ENCODE peak calls at places on chromosomes 16 and 17, in four cellular contexts. L is tibial artery, Z is stomach, E is MM.1S. D is an unnamed sample. For H3K9me3, the result is how much of the 10 kb centered on the place peaks cover.

GRCh38 chr16:53945996-53946395 is 242.0 kb downstream of the FTO start:
- DNase-seq in L (no peak), E (no peak), Z (no peak), D (no peak)

GRCh38 chr17:11031787-11032186 is 193.9 kb upstream of the PIRT start:
- DNase-seq in L (no peak), Z (no peak), E (no peak), D (no peak)

GRCh38 chr16:29641561-29641960 is 21.5 kb upstream of the SPN start:
- DNase-seq in L (no peak), Z (no peak), E (no peak), D (no peak)

GRCh38 chr16:30115238-30115637 is 1.9 kb upstream of the GDPD3 start:
- DNase-seq in Z (peak), E (peak), L (no peak), D (no peak)

GRCh38 chr16:85798901-85799496 is 345 bp downstream of the EMC8 start:
- DNase-seq in Z (no peak), E (no peak), L (no peak), D (no peak)

GRCh38 chr17:17664073-17664470 is 17.2 kb upstream of the RAI1 start:
- DNase-seq in L (no peak), E (no peak), Z (no peak), D (no peak)

GRCh38 chr17:27473748-27474609 is 17.7 kb downstream of the KSR1 start:
- DNase-seq in Z (peak), L (no peak), E (peak), D (peak)

GRCh38 chr16:49743206-49743470 is 112.8 kb downstream of the ZNF423 start:
- DNase-seq in Z (no peak), E (no peak), L (no peak), D (no peak)

GRCh38 chr16:78822509-78822908 is 723.1 kb downstream of the WWOX start:
- DNase-seq in L (no peak), Z (no peak), E (no peak), D (no peak)

GRCh38 chr16:88512728-88513674 is 57.2 kb upstream of the ZC3H18 start:
- DNase-seq in E (no peak), Z (peak), L (no peak), D (no peak)

GRCh38 chr16:71360378-71360777 is 1.9 kb downstream of the CALB2 start:
- DNase-seq in E (no peak), L (no peak), Z (no peak), D (no peak)

GRCh38 chr17:10463402-10463801 is 6.0 kb downstream of the MYH4 start:
- DNase-seq in L (no peak), E (no peak), Z (no peak), D (no peak)

GRCh38 chr17:29143894-29144293 is 36.3 kb downstream of the MYO18A start:
- DNase-seq in Z (no peak), L (no peak), E (peak), D (no peak)

GRCh38 chr16:85757341-85757822 is 6.5 kb upstream of the C16orf74 start:
- DNase-seq in L (no peak), E (no peak), Z (no peak), D (no peak)

GRCh38 chr17:61410555-61411089 is 11.0 kb downstream of the TBX2 start:
- DNase-seq in Z (peak), E (peak), L (peak), D (peak)

GRCh38 chr16:82187829-82188228 is 17.8 kb upstream of the MPHOSPH6 start:
- DNase-seq in L (no peak), E (peak), Z (no peak), D (no peak)

GRCh38 chr17:1606352-1606985 is 22.2 kb downstream of the SLC43A2 start:
- DNase-seq in Z (no peak), E (no peak), L (no peak), D (no peak)
- H3K4me3 ChIP-seq in Z (no peak), E (no peak), L (no peak), D (no peak)

DNA sequence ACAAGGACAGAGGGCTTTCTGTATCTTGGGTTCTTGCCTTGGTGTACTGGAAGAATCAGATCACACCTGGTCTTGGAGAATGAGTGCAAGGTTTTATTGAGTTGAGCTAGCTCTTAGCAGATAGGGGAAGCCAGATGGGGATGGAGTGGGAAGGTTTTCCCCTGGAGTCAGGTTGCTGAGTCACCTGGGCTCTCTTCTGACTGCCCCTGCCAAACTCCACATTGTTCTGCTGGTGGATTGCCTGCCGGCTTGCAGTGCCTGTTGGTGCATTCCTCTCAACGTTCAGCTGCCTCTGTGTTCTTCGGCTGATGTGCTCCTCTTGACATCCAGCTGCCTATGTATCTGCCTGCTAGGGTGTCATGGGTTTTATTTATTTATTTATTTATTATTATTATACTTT is 1431.1 kb downstream of the CDH8 start:
- DNase-seq in L (no peak), Z (no peak), E (no peak), D (no peak)
- H3K9me3 ChIP-seq in L (under half), Z (under half), E (under half), D (under half)

GRCh38 chr17:73304971-73305786 is 6.6 kb downstream of the CDC42EP4 start:
- DNase-seq in Z (peak), E (no peak), L (peak), D (peak)

GRCh38 chr17:73304438-73304837 is 7.4 kb downstream of the CDC42EP4 start:
- DNase-seq in E (no peak), Z (no peak), L (no peak), D (no peak)

GRCh38 chr17:73308017-73308823 is 3.6 kb downstream of the CDC42EP4 start:
- DNase-seq in Z (peak), E (no peak), L (peak), D (peak)

GRCh38 chr17:73307130-73307529 is 4.7 kb downstream of the CDC42EP4 start:
- DNase-seq in E (no peak), L (peak), Z (peak), D (peak)

GRCh38 chr17:73305845-73306836 is 5.7 kb downstream of the CDC42EP4 start:
- DNase-seq in L (no peak), E (no peak), Z (no peak), D (no peak)
- H3K4me3 ChIP-seq in L (peak), E (no peak), Z (peak), D (peak)

GRCh38 chr16:31542763-31543162 is 15.1 kb downstream of the AHSP start:
- DNase-seq in Z (no peak), E (no peak), L (no peak), D (no peak)
- H3K9me3 ChIP-seq in Z (under half), E (under half), L (under half), D (under half)

DNA sequence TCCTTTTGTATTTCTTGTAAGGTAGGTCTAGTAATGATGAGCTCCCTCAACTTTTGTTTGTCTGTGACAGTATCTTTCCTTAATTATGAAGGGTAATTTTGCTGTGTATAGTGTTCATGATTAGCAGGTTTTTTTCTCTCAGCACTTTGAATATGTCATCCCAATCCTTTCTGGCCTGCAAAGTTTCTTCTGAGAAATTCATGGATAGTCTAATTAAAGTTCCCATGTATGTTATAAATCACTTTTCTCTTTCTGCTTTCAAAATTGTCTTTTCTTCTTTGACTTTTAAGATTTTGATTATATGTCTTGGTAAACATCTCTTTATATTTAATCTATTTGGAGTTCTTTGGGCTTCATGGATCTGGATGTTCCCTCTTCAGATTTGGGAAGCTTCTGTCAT is 54.3 kb upstream of the ZKSCAN2 start:
- DNase-seq in Z (no peak), L (no peak), E (no peak), D (no peak)
- H3K4me3 ChIP-seq in Z (no peak), L (no peak), E (no peak), D (no peak)